ENCODE peak calls at places on chromosomes 2 and 18, in eight cellular contexts. One of them, this sample, is unnamed.

GRCh38 chr2:66522591-66523379 is 87.9 kb downstream of the MEIS1 start:
- DNase-seq in K562: no peak
- DNase-seq in breast epithelium: no peak
- DNase-seq in HCT116: no peak
- DNase-seq in transverse colon: no peak
- DNase-seq in spleen: no peak
- DNase-seq in upper lobe of left lung: no peak
- DNase-seq in endothelial cell of umbilical vein: no peak
- DNase-seq in this sample: no peak

GRCh38 chr18:79026491-79026890 is 42.7 kb upstream of the ATP9B start:
- DNase-seq in K562: no peak
- DNase-seq in breast epithelium: no peak
- DNase-seq in HCT116: no peak
- DNase-seq in transverse colon: no peak
- DNase-seq in spleen: no peak
- DNase-seq in upper lobe of left lung: no peak
- DNase-seq in endothelial cell of umbilical vein: no peak
- DNase-seq in this sample: no peak

GRCh38 chr2:74548919-74549684 is 4.6 kb downstream of the LOXL3 start:
- DNase-seq in K562: peak
- DNase-seq in breast epithelium: no peak
- DNase-seq in HCT116: no peak
- DNase-seq in transverse colon: peak
- DNase-seq in spleen: peak
- DNase-seq in upper lobe of left lung: peak
- DNase-seq in endothelial cell of umbilical vein: peak
- DNase-seq in this sample: peak

GRCh38 chr2:170354855-170355649 is 177.1 kb downstream of the MYO3B start:
- DNase-seq in K562: no peak
- DNase-seq in breast epithelium: no peak
- DNase-seq in HCT116: no peak
- DNase-seq in transverse colon: no peak
- DNase-seq in spleen: no peak
- DNase-seq in upper lobe of left lung: no peak
- DNase-seq in endothelial cell of umbilical vein: no peak
- DNase-seq in this sample: no peak

GRCh38 chr2:11697103-11697871 is 27.3 kb upstream of the NTSR2 start:
- DNase-seq in K562: no peak
- DNase-seq in breast epithelium: peak
- DNase-seq in HCT116: no peak
- DNase-seq in transverse colon: no peak
- DNase-seq in spleen: peak
- DNase-seq in upper lobe of left lung: peak
- DNase-seq in endothelial cell of umbilical vein: peak
- DNase-seq in this sample: no peak

GRCh38 chr2:3450385-3451031 is 68.8 kb downstream of the ADI1 start:
- DNase-seq in K562: no peak
- DNase-seq in breast epithelium: no peak
- DNase-seq in HCT116: no peak
- DNase-seq in transverse colon: no peak
- DNase-seq in spleen: no peak
- DNase-seq in upper lobe of left lung: no peak
- DNase-seq in endothelial cell of umbilical vein: no peak
- DNase-seq in this sample: peak

GRCh38 chr2:54262015-54262765 is 6.2 kb upstream of the TSPYL6 start:
- DNase-seq in K562: peak
- DNase-seq in breast epithelium: no peak
- DNase-seq in HCT116: no peak
- DNase-seq in transverse colon: no peak
- DNase-seq in spleen: no peak
- DNase-seq in upper lobe of left lung: no peak
- DNase-seq in endothelial cell of umbilical vein: no peak
- DNase-seq in this sample: no peak

GRCh38 chr2:85814802-85815550 is 61.2 kb downstream of the ATOH8 start:
- DNase-seq in K562: no peak
- DNase-seq in breast epithelium: no peak
- DNase-seq in HCT116: no peak
- DNase-seq in transverse colon: no peak
- DNase-seq in spleen: no peak
- DNase-seq in upper lobe of left lung: no peak
- DNase-seq in endothelial cell of umbilical vein: peak
- DNase-seq in this sample: no peak

GRCh38 chr18:58004317-58004716 is 39.7 kb upstream of the NEDD4L start:
- DNase-seq in K562: no peak
- DNase-seq in breast epithelium: no peak
- DNase-seq in HCT116: peak
- DNase-seq in transverse colon: no peak
- DNase-seq in spleen: no peak
- DNase-seq in upper lobe of left lung: no peak
- DNase-seq in endothelial cell of umbilical vein: no peak
- DNase-seq in this sample: no peak

GRCh38 chr2:102107741-102108070 is 34.8 kb upstream of the IL1R1 start:
- DNase-seq in K562: no peak
- DNase-seq in breast epithelium: no peak
- DNase-seq in HCT116: no peak
- DNase-seq in transverse colon: no peak
- DNase-seq in spleen: no peak
- DNase-seq in upper lobe of left lung: no peak
- DNase-seq in endothelial cell of umbilical vein: no peak
- DNase-seq in this sample: no peak

GRCh38 chr18:39845086-39845485 is 2109.9 kb upstream of the PIK3C3 start:
- DNase-seq in K562: no peak
- DNase-seq in breast epithelium: no peak
- DNase-seq in HCT116: no peak
- DNase-seq in transverse colon: no peak
- DNase-seq in spleen: no peak
- DNase-seq in upper lobe of left lung: no peak
- DNase-seq in endothelial cell of umbilical vein: peak
- DNase-seq in this sample: no peak

GRCh38 chr18:39843546-39843945 is 2111.5 kb upstream of the PIK3C3 start:
- DNase-seq in K562: no peak
- DNase-seq in breast epithelium: no peak
- DNase-seq in HCT116: no peak
- DNase-seq in transverse colon: no peak
- DNase-seq in spleen: no peak
- DNase-seq in upper lobe of left lung: no peak
- DNase-seq in endothelial cell of umbilical vein: no peak
- DNase-seq in this sample: no peak

GRCh38 chr18:39845673-39846072 is 2109.4 kb upstream of the PIK3C3 start:
- DNase-seq in K562: no peak
- DNase-seq in breast epithelium: no peak
- DNase-seq in HCT116: no peak
- DNase-seq in transverse colon: no peak
- DNase-seq in spleen: no peak
- DNase-seq in upper lobe of left lung: no peak
- DNase-seq in endothelial cell of umbilical vein: no peak
- DNase-seq in this sample: no peak

GRCh38 chr18:39842042-39842791 is 2112.8 kb upstream of the PIK3C3 start:
- DNase-seq in K562: no peak
- DNase-seq in breast epithelium: no peak
- DNase-seq in HCT116: no peak
- DNase-seq in transverse colon: no peak
- DNase-seq in spleen: no peak
- DNase-seq in upper lobe of left lung: no peak
- DNase-seq in endothelial cell of umbilical vein: peak
- DNase-seq in this sample: no peak

DNA sequence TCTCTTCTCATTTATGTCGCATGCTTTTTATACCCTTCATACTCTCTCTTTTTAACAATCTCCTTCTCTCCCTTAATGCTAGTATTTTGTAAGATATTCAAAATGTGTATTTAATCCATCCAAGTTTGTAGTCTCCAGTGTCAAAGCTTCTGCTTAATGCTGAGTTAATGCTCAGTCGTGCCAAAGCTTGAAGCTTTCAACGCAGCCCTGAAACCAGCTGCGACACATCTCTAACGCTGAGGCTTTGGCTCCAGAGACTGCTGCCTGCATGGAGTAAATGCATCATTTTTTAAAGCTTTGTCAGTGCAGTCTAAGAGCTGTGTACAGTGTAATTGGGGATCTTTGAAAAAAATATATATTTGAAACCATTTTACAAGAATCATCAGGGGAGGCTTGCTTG is 2108.8 kb upstream of the PIK3C3 start:
- DNase-seq in K562: no peak
- DNase-seq in breast epithelium: no peak
- DNase-seq in HCT116: no peak
- DNase-seq in transverse colon: no peak
- DNase-seq in spleen: no peak
- DNase-seq in upper lobe of left lung: no peak
- DNase-seq in endothelial cell of umbilical vein: no peak
- DNase-seq in this sample: no peak
- TF ChIP-seq POLR2AphosphoS5 in K562: no peak
- TF ChIP-seq POLR2AphosphoS5 in breast epithelium: no peak
- TF ChIP-seq POLR2AphosphoS5 in HCT116: no peak
- TF ChIP-seq POLR2AphosphoS5 in transverse colon: no peak
- TF ChIP-seq POLR2AphosphoS5 in spleen: no peak
- TF ChIP-seq POLR2AphosphoS5 in upper lobe of left lung: no peak
- TF ChIP-seq POLR2AphosphoS5 in endothelial cell of umbilical vein: no peak
- TF ChIP-seq POLR2AphosphoS5 in this sample: no peak

DNA sequence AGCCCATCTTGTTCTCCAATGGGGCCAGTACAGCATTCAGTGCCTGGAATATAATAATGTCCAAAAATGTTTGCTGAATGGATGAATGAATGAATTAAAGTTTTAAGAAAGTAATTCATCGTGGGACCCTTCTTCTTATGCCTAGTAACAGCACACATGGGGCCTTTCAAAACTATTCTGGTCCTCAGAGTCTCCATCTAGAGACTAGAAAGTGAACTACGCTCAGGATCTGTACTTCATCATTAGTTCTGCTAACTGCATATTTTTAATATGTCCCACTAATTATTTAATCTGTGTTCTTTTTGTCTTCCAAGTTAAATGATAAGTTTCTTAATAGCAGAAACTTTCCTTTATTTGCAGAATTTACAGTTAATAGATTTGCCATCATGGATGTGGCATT is 172.5 kb downstream of the SMAD2 start:
- DNase-seq in K562: no peak
- DNase-seq in breast epithelium: no peak
- DNase-seq in HCT116: no peak
- DNase-seq in transverse colon: no peak
- DNase-seq in spleen: no peak
- DNase-seq in upper lobe of left lung: no peak
- DNase-seq in endothelial cell of umbilical vein: peak
- DNase-seq in this sample: no peak
- TF ChIP-seq CTCF in K562: no peak
- TF ChIP-seq CTCF in breast epithelium: no peak
- TF ChIP-seq CTCF in HCT116: peak
- TF ChIP-seq CTCF in transverse colon: peak
- TF ChIP-seq CTCF in spleen: no peak
- TF ChIP-seq CTCF in upper lobe of left lung: no peak
- TF ChIP-seq CTCF in endothelial cell of umbilical vein: no peak
- TF ChIP-seq CTCF in this sample: no peak

DNA sequence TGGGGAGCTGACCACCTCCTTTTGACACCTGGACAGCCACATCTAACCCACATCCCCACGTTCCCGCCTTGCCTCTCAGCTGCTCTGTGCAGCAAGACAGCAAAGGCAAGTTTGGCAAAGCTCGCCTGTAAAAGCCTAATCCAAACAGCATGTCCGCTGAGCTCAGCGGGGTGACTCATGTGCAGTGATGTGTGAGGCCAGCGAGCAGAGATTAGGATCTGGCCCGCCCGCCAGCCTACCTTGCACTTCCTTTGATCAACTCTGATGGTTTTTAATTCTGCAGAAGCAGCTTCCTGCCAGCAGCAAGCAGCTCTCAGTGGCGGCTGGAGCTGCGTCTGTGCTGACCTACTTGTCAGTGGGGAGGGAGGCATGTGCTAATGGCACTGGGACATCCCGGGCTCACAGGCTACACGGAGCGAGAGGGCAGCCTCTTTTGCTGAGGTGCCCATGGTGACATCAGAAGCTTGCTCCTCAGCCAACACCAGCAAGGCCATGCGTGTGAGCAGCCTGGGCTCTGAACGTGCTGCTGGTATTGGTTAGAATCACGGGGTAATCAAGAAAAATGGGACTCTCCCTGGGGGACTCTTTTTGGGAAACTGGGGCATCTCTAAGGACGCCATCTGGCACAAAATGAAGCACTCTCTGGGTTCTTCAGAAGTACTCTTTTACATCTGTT is 36.0 kb upstream of the EML4 start:
- DNase-seq in K562: peak
- DNase-seq in breast epithelium: peak
- DNase-seq in HCT116: peak
- DNase-seq in transverse colon: peak
- DNase-seq in spleen: peak
- DNase-seq in upper lobe of left lung: peak
- DNase-seq in endothelial cell of umbilical vein: peak
- DNase-seq in this sample: peak
- TF ChIP-seq POLR2A in K562: no peak
- TF ChIP-seq POLR2A in breast epithelium: no peak
- TF ChIP-seq POLR2A in HCT116: no peak
- TF ChIP-seq POLR2A in transverse colon: peak
- TF ChIP-seq POLR2A in spleen: no peak
- TF ChIP-seq POLR2A in upper lobe of left lung: peak
- TF ChIP-seq POLR2A in endothelial cell of umbilical vein: no peak
- TF ChIP-seq POLR2A in this sample: no peak

GRCh38 chr18:48155856-48156255 is 225.4 kb upstream of the SMAD2 start:
- DNase-seq in K562: no peak
- DNase-seq in breast epithelium: no peak
- DNase-seq in HCT116: no peak
- DNase-seq in transverse colon: no peak
- DNase-seq in spleen: no peak
- DNase-seq in upper lobe of left lung: no peak
- DNase-seq in endothelial cell of umbilical vein: no peak
- DNase-seq in this sample: no peak

GRCh38 chr18:48159816-48160215 is 229.4 kb upstream of the SMAD2 start:
- DNase-seq in K562: no peak
- DNase-seq in breast epithelium: no peak
- DNase-seq in HCT116: no peak
- DNase-seq in transverse colon: no peak
- DNase-seq in spleen: no peak
- DNase-seq in upper lobe of left lung: no peak
- DNase-seq in endothelial cell of umbilical vein: no peak
- DNase-seq in this sample: no peak

GRCh38 chr18:48158721-48159120 is 228.3 kb upstream of the SMAD2 start:
- DNase-seq in K562: no peak
- DNase-seq in breast epithelium: no peak
- DNase-seq in HCT116: no peak
- DNase-seq in transverse colon: no peak
- DNase-seq in spleen: no peak
- DNase-seq in upper lobe of left lung: no peak
- DNase-seq in endothelial cell of umbilical vein: no peak
- DNase-seq in this sample: no peak

GRCh38 chr18:48160622-48161021 is 230.2 kb upstream of the SMAD2 start:
- DNase-seq in K562: no peak
- DNase-seq in breast epithelium: no peak
- DNase-seq in HCT116: no peak
- DNase-seq in transverse colon: no peak
- DNase-seq in spleen: no peak
- DNase-seq in upper lobe of left lung: no peak
- DNase-seq in endothelial cell of umbilical vein: no peak
- DNase-seq in this sample: no peak

DNA sequence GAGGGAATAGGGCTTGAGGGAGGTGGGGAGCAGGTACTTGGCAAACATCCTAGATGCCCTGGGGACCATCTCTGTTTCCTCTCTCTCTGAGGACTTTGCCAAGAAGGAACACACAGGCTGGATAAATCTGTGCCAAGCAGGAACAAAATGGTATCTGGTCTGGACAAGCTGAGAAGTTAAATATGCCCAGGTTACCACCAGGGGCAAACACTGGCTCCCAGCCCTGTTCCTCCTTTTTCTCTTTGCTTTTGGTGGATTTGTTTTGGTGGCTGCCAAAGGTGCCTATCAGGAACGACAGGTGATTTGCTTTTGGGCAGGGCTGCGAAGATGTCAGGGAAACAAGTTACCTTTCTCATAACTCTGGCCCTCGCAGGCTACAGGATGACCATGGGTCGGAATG is 227.5 kb upstream of the SMAD2 start:
- DNase-seq in K562: no peak
- DNase-seq in breast epithelium: no peak
- DNase-seq in HCT116: no peak
- DNase-seq in transverse colon: no peak
- DNase-seq in spleen: no peak
- DNase-seq in upper lobe of left lung: no peak
- DNase-seq in endothelial cell of umbilical vein: no peak
- DNase-seq in this sample: peak
- TF ChIP-seq POLR2AphosphoS5 in K562: no peak
- TF ChIP-seq POLR2AphosphoS5 in breast epithelium: no peak
- TF ChIP-seq POLR2AphosphoS5 in HCT116: no peak
- TF ChIP-seq POLR2AphosphoS5 in transverse colon: no peak
- TF ChIP-seq POLR2AphosphoS5 in spleen: no peak
- TF ChIP-seq POLR2AphosphoS5 in upper lobe of left lung: no peak
- TF ChIP-seq POLR2AphosphoS5 in endothelial cell of umbilical vein: no peak
- TF ChIP-seq POLR2AphosphoS5 in this sample: peak